ENCODE peak calls at places on chromosomes 2 and 18, in nine cellular contexts. Z is IMR-90, H is body of pancreas, U is right lobe of liver, N is neural progenitor cell, G is cardiac muscle cell, W is progenitor cell of endocrine pancreas, E is endothelial cell, J is heart right ventricle. A is an unnamed sample.

GRCh38 chr2:62787381-62787780 is 81.9 kb downstream of the EHBP1 start:
- DNase-seq in U (no peak), W (no peak), Z (peak), J (no peak), H (no peak), G (peak), N (peak), E (no peak), A (peak)

GRCh38 chr2:33443272-33443829 is 33.1 kb upstream of the RASGRP3 start:
- DNase-seq in U (no peak), E (no peak), Z (peak), J (no peak), W (no peak), N (no peak), G (peak), H (no peak), A (no peak)

GRCh38 chr2:121746071-121746578 is 9.3 kb upstream of the TSN start:
- DNase-seq in N (no peak), E (peak), H (no peak), G (no peak), J (no peak), U (no peak), Z (no peak), W (no peak), A (no peak)

GRCh38 chr2:203016716-203017115 is 2.0 kb downstream of the NBEAL1 start:
- DNase-seq in Z (no peak), U (no peak), H (no peak), E (no peak), J (no peak), G (no peak), N (no peak), W (no peak), A (no peak)

GRCh38 chr2:171134624-171135230 is 26.0 kb downstream of the TLK1 start:
- DNase-seq in N (peak), W (no peak), U (no peak), E (no peak), Z (no peak), J (no peak), H (no peak), G (peak), A (no peak)

GRCh38 chr2:240713928-240714746 is 22.5 kb downstream of the AQP12A start:
- DNase-seq in W (no peak), G (no peak), Z (no peak), J (no peak), N (no peak), E (no peak), H (peak), U (peak), A (no peak)

GRCh38 chr2:41865263-41865662 is 182.6 kb upstream of the PKDCC start:
- DNase-seq in Z (no peak), W (no peak), H (no peak), N (no peak), E (no peak), U (no peak), G (no peak), J (no peak), A (no peak)

GRCh38 chr18:44917865-44918476 is 237.3 kb downstream of the SETBP1 start:
- DNase-seq in W (no peak), U (peak), G (no peak), N (no peak), J (no peak), H (peak), Z (no peak), E (no peak), A (no peak)

GRCh38 chr2:129587426-129588064 is 391.9 kb upstream of the RAB6C start:
- DNase-seq in W (no peak), E (no peak), J (no peak), G (no peak), H (no peak), Z (no peak), U (no peak), N (peak), A (no peak)

GRCh38 chr18:23057096-23057495 is 78.2 kb upstream of the CABLES1 start:
- DNase-seq in N (no peak), H (no peak), U (no peak), W (no peak), E (no peak), G (no peak), Z (no peak), J (no peak), A (no peak)

GRCh38 chr2:148103946-148104345 is 83.1 kb downstream of the MBD5 start:
- DNase-seq in W (no peak), J (no peak), N (no peak), Z (no peak), U (no peak), G (no peak), E (no peak), H (no peak), A (no peak)

GRCh38 chr2:48112911-48113687 is 206.8 kb upstream of the FBXO11 start:
- DNase-seq in G (peak), H (no peak), U (no peak), N (no peak), E (no peak), W (no peak), Z (peak), J (no peak), A (no peak)

GRCh38 chr18:156514-157230 is 1.7 kb upstream of the USP14 start:
- DNase-seq in E (no peak), Z (no peak), J (no peak), W (no peak), G (no peak), N (no peak), H (no peak), U (no peak), A (no peak)

GRCh38 chr18:159933-160332 is 1.6 kb downstream of the USP14 start:
- DNase-seq in Z (no peak), W (no peak), H (no peak), E (no peak), G (no peak), U (no peak), J (no peak), N (no peak), A (no peak)

GRCh38 chr18:160831-161570 is 2.6 kb downstream of the USP14 start:
- DNase-seq in N (no peak), U (no peak), G (peak), E (no peak), Z (no peak), H (no peak), W (no peak), J (no peak), A (no peak)

GRCh38 chr18:159037-159652 is 788 bp downstream of the USP14 start:
- DNase-seq in U (no peak), W (no peak), E (no peak), G (peak), H (no peak), N (peak), J (no peak), Z (peak), A (peak)

DNA sequence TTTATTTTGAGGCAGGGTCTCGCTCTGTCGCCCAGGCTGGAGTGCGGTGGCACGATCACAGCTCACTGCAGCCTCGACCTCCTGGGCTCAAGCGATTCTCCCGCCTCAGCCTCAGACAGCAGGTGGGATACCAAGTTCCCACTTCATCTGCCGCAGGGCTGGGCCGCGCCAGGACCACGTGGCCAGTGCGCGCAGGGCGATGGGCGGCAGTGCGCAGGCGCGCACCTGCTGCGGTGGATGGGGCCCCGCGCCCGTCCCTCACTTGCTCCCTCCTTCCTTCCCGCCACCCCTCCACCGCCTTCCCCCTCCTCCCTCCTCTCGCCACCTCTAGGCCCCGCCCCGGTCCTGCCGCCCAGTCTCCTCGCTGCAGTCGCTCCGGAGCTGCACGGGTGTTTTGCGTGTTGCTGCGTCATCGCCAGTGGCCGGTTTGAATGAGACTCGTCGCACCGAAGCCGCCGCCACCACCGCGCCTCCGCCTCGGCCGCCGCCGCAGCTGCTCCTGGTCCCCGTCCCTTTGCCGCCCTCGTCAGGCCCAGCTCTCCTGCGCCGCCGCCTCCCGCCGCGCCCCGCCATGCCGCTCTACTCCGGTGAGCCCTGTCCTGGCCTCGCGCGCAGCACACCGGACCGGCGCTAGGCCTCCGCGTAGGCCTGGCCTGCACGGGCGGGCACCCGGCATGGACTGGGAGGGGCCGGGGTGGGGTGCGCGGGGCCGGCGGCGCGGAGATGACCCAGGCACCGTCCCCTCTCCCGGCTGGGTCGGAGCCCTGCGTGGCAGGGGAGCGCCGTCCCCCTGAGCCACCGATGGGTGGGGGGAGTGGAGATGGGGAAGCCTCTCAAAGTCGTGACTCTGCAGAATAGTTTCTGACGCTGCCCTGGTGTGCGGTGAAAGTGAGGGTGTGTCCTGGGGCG is at the start of gene USP14:
- DNase-seq in U (peak), H (peak), G (peak), J (peak), W (peak), N (peak), Z (peak), E (peak), A (peak)
- TF ChIP-seq CTCF in U (no peak), H (no peak), G (no peak), J (no peak), W (no peak), N (peak), Z (no peak), E (no peak), A (peak)

DNA sequence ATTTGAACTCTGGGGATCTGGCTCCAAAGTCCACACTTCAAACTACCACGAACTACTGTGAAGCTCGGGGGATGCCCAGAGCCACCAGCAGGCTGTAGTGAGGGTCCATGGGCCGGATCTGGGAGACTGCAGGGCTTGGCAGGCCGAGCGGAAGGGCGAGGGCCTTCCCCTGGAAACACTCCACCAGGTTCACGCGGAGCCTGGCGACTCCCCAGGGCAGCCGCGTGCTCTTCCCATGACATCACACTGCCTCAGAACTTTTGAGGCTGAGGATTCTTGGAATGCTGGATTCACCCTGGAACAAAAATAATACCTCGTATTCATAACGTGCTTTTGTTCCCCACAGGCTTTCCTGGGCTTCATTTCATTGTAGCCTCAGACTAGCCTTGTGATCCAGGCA is 201.0 kb downstream of the SMAD7 start:
- DNase-seq in W (no peak), H (no peak), U (peak), Z (peak), E (no peak), J (peak), G (peak), N (no peak), A (no peak)
- TF ChIP-seq CTCF in W (no peak), H (no peak), U (no peak), Z (no peak), E (no peak), J (peak), G (peak), N (no peak), A (no peak)

DNA sequence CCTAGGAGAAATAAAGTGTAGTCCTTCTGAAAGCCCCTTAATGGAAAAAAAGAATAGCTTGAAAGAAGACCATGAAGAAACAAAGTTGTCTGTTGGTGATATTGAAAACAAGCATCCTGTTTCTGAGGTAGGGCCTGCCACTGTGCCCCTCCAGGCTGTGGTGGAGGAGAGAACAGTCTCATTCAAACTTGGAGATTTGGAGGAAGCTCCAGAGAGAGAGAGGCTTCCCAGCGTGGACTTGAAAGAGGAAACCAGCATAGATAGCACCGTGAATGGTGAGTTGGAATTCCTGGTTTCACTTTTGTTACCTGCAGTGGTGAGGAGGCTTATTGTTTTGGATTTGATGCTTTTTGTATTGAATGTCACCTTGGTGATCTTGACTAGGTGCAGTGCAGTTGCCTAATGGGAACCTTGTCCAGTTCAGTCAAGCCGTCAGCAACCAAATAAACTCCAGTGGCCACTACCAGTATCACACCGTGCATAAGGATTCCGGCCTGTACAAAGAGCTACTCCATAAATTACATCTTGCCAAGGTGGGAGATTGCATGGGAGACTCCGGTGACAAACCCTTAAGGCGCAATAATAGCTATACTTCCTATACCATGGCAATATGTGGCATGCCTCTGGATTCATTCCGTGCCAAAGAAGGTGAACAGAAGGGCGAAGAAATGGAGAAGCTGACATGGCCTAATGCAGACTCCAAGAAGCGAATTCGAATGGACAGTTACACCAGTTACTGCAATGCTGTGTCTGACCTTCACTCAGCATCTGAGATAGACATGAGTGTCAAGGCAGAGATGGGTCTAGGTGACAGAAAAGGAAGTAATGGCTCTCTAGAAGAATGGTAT is 13.3 kb downstream of the SLC20A1 start:
- DNase-seq in U (no peak), J (no peak), E (no peak), H (no peak), Z (no peak), W (no peak), G (peak), N (no peak), A (no peak)
- TF ChIP-seq CTCF in U (no peak), J (no peak), E (no peak), H (no peak), Z (no peak), W (no peak), G (peak), N (no peak), A (no peak)

GRCh38 chr2:110105183-110105582 is 10.4 kb downstream of the MALL start:
- DNase-seq in W (no peak), J (no peak), H (no peak), E (no peak), Z (no peak), U (no peak), N (no peak), G (no peak), A (no peak)
- TF ChIP-seq CTCF in W (no peak), J (no peak), H (no peak), E (no peak), Z (no peak), U (no peak), N (no peak), G (no peak), A (no peak)

GRCh38 chr2:15636972-15637785 is 45.5 kb downstream of the DDX1 start:
- DNase-seq in J (peak), G (peak), U (no peak), Z (peak), E (peak), H (peak), W (peak), N (peak), A (peak)
- TF ChIP-seq CTCF in J (peak), G (peak), U (peak), Z (peak), E (peak), H (peak), W (peak), N (peak), A (peak)

GRCh38 chr2:117956036-117956791 is 57.7 kb downstream of the CCDC93 start:
- DNase-seq in U (no peak), H (no peak), J (no peak), Z (peak), W (no peak), E (no peak), N (no peak), G (no peak), A (no peak)
- TF ChIP-seq CTCF in U (no peak), H (no peak), J (no peak), Z (peak), W (no peak), E (no peak), N (peak), G (peak), A (no peak)

GRCh38 chr2:105813405-105813804 is 68.7 kb downstream of the NCK2 start:
- DNase-seq in G (no peak), J (no peak), Z (no peak), E (no peak), W (no peak), N (no peak), U (no peak), H (no peak), A (no peak)

GRCh38 chr2:105813045-105813315 is 68.3 kb downstream of the NCK2 start:
- DNase-seq in Z (no peak), G (no peak), N (no peak), J (no peak), U (no peak), H (no peak), W (no peak), E (no peak), A (no peak)

GRCh38 chr2:105812180-105813044 is 67.7 kb downstream of the NCK2 start:
- DNase-seq in Z (peak), H (peak), N (peak), E (no peak), W (no peak), J (peak), U (no peak), G (peak), A (peak)

GRCh38 chr2:105815401-105815800 is 70.7 kb downstream of the NCK2 start:
- DNase-seq in G (no peak), J (no peak), W (no peak), U (no peak), Z (no peak), N (no peak), H (no peak), E (no peak), A (no peak)

DNA sequence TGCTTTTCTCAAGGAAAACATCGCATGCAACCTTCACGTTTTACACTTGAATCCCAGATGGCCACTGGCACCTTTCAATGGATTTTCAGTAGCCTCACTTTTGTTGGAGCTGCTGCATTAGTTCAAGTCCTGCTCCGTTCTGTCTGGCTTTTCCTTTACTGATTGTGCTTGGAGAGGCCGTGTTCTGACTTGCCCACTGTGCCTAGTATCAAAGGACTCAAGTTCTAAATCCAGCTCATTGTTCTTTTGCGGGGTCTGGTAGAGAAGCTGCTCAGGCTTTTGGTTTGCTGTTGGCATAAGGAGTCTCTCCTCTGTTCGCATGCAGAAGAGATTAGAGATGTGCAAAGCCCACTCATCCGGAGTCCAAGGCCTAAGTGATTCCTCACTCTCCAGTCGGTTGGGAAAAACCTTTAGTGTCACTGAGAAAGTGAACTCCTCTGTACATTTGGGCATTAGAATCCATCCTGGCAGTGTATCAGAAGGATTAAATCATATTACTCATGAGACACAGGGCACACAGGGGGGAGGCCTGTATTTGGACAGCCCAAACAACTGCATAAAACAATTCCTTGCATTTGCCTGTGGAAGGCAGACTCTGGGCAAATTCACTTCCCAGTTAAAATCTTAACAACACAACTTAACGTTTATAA is 69.7 kb downstream of the NCK2 start:
- DNase-seq in J (no peak), G (no peak), Z (no peak), U (no peak), W (no peak), H (no peak), N (no peak), E (no peak), A (no peak)
- TF ChIP-seq CTCF in J (no peak), G (no peak), Z (no peak), U (no peak), W (no peak), H (no peak), N (no peak), E (no peak), A (no peak)